ENCODE peak calls at places on chromosomes 3 and 15, in six cellular contexts. One of them, this sample, is unnamed.

GRCh38 chr3:43998374-43998840 is 243.3 kb upstream of the TOPAZ1 start:
- DNase-seq in AG04450: no peak
- DNase-seq in WTC11: peak
- DNase-seq in activated CD8-positive, alpha-beta memory T cell treated with anti-CD3 and anti-CD28 coated beads for 4 hours: no peak
- DNase-seq in fibroblast of gingiva: no peak
- DNase-seq in activated naive CD8-positive, alpha-beta T cell treated with anti-CD3 and anti-CD28 coated beads for 36 hours: no peak
- DNase-seq in this sample: peak

GRCh38 chr3:155744091-155744625 is 713 bp downstream of the PLCH1 start:
- DNase-seq in AG04450: no peak
- DNase-seq in WTC11: peak
- DNase-seq in activated CD8-positive, alpha-beta memory T cell treated with anti-CD3 and anti-CD28 coated beads for 4 hours: no peak
- DNase-seq in fibroblast of gingiva: no peak
- DNase-seq in activated naive CD8-positive, alpha-beta T cell treated with anti-CD3 and anti-CD28 coated beads for 36 hours: peak
- DNase-seq in this sample: peak

GRCh38 chr15:63218114-63218808 is 28.9 kb downstream of the RAB8B start:
- DNase-seq in AG04450: no peak
- DNase-seq in WTC11: no peak
- DNase-seq in activated CD8-positive, alpha-beta memory T cell treated with anti-CD3 and anti-CD28 coated beads for 4 hours: no peak
- DNase-seq in fibroblast of gingiva: peak
- DNase-seq in activated naive CD8-positive, alpha-beta T cell treated with anti-CD3 and anti-CD28 coated beads for 36 hours: no peak
- DNase-seq in this sample: no peak

GRCh38 chr15:40115670-40116093 is 7.0 kb upstream of the BMF start:
- DNase-seq in AG04450: no peak
- DNase-seq in WTC11: peak
- DNase-seq in activated CD8-positive, alpha-beta memory T cell treated with anti-CD3 and anti-CD28 coated beads for 4 hours: peak
- DNase-seq in fibroblast of gingiva: no peak
- DNase-seq in activated naive CD8-positive, alpha-beta T cell treated with anti-CD3 and anti-CD28 coated beads for 36 hours: peak
- DNase-seq in this sample: peak

GRCh38 chr3:27644936-27645335 is 77.2 kb downstream of the EOMES start:
- DNase-seq in AG04450: no peak
- DNase-seq in WTC11: no peak
- DNase-seq in activated CD8-positive, alpha-beta memory T cell treated with anti-CD3 and anti-CD28 coated beads for 4 hours: no peak
- DNase-seq in fibroblast of gingiva: no peak
- DNase-seq in activated naive CD8-positive, alpha-beta T cell treated with anti-CD3 and anti-CD28 coated beads for 36 hours: no peak
- DNase-seq in this sample: no peak

GRCh38 chr3:40800343-40800742 is 275.6 kb downstream of the ZNF621 start:
- DNase-seq in AG04450: peak
- DNase-seq in WTC11: no peak
- DNase-seq in activated CD8-positive, alpha-beta memory T cell treated with anti-CD3 and anti-CD28 coated beads for 4 hours: no peak
- DNase-seq in fibroblast of gingiva: peak
- DNase-seq in activated naive CD8-positive, alpha-beta T cell treated with anti-CD3 and anti-CD28 coated beads for 36 hours: no peak
- DNase-seq in this sample: no peak

GRCh38 chr3:192890348-192891335 is 27.0 kb downstream of the MB21D2 start:
- DNase-seq in AG04450: no peak
- DNase-seq in WTC11: no peak
- DNase-seq in activated CD8-positive, alpha-beta memory T cell treated with anti-CD3 and anti-CD28 coated beads for 4 hours: no peak
- DNase-seq in fibroblast of gingiva: no peak
- DNase-seq in activated naive CD8-positive, alpha-beta T cell treated with anti-CD3 and anti-CD28 coated beads for 36 hours: no peak
- DNase-seq in this sample: no peak

GRCh38 chr3:110783541-110783940 is 288.1 kb upstream of the NECTIN3 start:
- DNase-seq in AG04450: no peak
- DNase-seq in WTC11: no peak
- DNase-seq in activated CD8-positive, alpha-beta memory T cell treated with anti-CD3 and anti-CD28 coated beads for 4 hours: no peak
- DNase-seq in fibroblast of gingiva: no peak
- DNase-seq in activated naive CD8-positive, alpha-beta T cell treated with anti-CD3 and anti-CD28 coated beads for 36 hours: no peak
- DNase-seq in this sample: no peak